ENCODE peak calls at places on chromosome 13, in six cellular contexts. One of them, this sample, is unnamed.

GRCh38 chr13:87810391-87810801 is 139.2 kb downstream of the SLITRK5 start:
- DNase-seq in choroid plexus epithelial cell: no peak
- DNase-seq in neural progenitor cell: peak
- DNase-seq in effector memory CD4-positive, alpha-beta T cell: no peak
- DNase-seq in AG09309: no peak
- DNase-seq in RPMI7951: no peak
- DNase-seq in this sample: peak

GRCh38 chr13:41085961-41086360 is 24.7 kb downstream of the WBP4 start:
- DNase-seq in choroid plexus epithelial cell: no peak
- DNase-seq in neural progenitor cell: peak
- DNase-seq in effector memory CD4-positive, alpha-beta T cell: no peak
- DNase-seq in AG09309: no peak
- DNase-seq in RPMI7951: no peak
- DNase-seq in this sample: no peak

GRCh38 chr13:54185785-54186184 is 1157.2 kb downstream of the OLFM4 start:
- DNase-seq in choroid plexus epithelial cell: no peak
- DNase-seq in neural progenitor cell: peak
- DNase-seq in effector memory CD4-positive, alpha-beta T cell: no peak
- DNase-seq in AG09309: no peak
- DNase-seq in RPMI7951: no peak
- DNase-seq in this sample: peak

GRCh38 chr13:60146491-60146890 is 17.2 kb downstream of the DIAPH3 start:
- DNase-seq in choroid plexus epithelial cell: peak
- DNase-seq in neural progenitor cell: no peak
- DNase-seq in effector memory CD4-positive, alpha-beta T cell: no peak
- DNase-seq in AG09309: no peak
- DNase-seq in RPMI7951: no peak
- DNase-seq in this sample: no peak

GRCh38 chr13:105638446-105638845 is 897.0 kb downstream of the EFNB2 start:
- DNase-seq in choroid plexus epithelial cell: peak
- DNase-seq in neural progenitor cell: no peak
- DNase-seq in effector memory CD4-positive, alpha-beta T cell: no peak
- DNase-seq in AG09309: no peak
- DNase-seq in RPMI7951: peak
- DNase-seq in this sample: no peak

GRCh38 chr13:97280478-97280877 is 58.3 kb downstream of the MBNL2 start:
- DNase-seq in choroid plexus epithelial cell: no peak
- DNase-seq in neural progenitor cell: peak
- DNase-seq in effector memory CD4-positive, alpha-beta T cell: no peak
- DNase-seq in AG09309: no peak
- DNase-seq in RPMI7951: peak
- DNase-seq in this sample: no peak

GRCh38 chr13:99282264-99283231 is 24.4 kb upstream of the GPR18 start:
- DNase-seq in choroid plexus epithelial cell: no peak
- DNase-seq in neural progenitor cell: no peak
- DNase-seq in effector memory CD4-positive, alpha-beta T cell: no peak
- DNase-seq in AG09309: no peak
- DNase-seq in RPMI7951: no peak
- DNase-seq in this sample: no peak

GRCh38 chr13:87661471-87661870 is 9.7 kb upstream of the SLITRK5 start:
- DNase-seq in choroid plexus epithelial cell: peak
- DNase-seq in neural progenitor cell: no peak
- DNase-seq in effector memory CD4-positive, alpha-beta T cell: no peak
- DNase-seq in AG09309: no peak
- DNase-seq in RPMI7951: peak
- DNase-seq in this sample: peak

GRCh38 chr13:108425056-108425455 is 155.5 kb downstream of the TNFSF13B start:
- DNase-seq in choroid plexus epithelial cell: peak
- DNase-seq in neural progenitor cell: no peak
- DNase-seq in effector memory CD4-positive, alpha-beta T cell: no peak
- DNase-seq in AG09309: no peak
- DNase-seq in RPMI7951: no peak
- DNase-seq in this sample: no peak

GRCh38 chr13:20332361-20333096 is 100.4 kb upstream of the GJB6 start:
- DNase-seq in choroid plexus epithelial cell: no peak
- DNase-seq in neural progenitor cell: no peak
- DNase-seq in effector memory CD4-positive, alpha-beta T cell: no peak
- DNase-seq in AG09309: peak
- DNase-seq in RPMI7951: no peak
- DNase-seq in this sample: no peak